ENCODE peak calls at places on chromosomes 3 and 15, in six cellular contexts. E is dorsolateral prefrontal cortex, V is bronchial epithelial cell, J is psoas muscle, Y is IMR-90, A is H9. P is an unnamed sample. For H3K27me3, the result is how much of the 10 kb centered on the place peaks cover.

GRCh38 chr15:73388256-73388781 is 19.6 kb upstream of the HCN4 start:
- DNase-seq in E (no peak), V (peak), J (no peak), A (peak), Y (peak), P (no peak)

GRCh38 chr3:67947808-67948508 is 293.5 kb upstream of the SUCLG2 start:
- DNase-seq in V (no peak), Y (no peak), A (peak), E (no peak), J (no peak), P (no peak)

GRCh38 chr3:72273615-72274014 is 488.7 kb upstream of the PROK2 start:
- DNase-seq in A (peak), J (no peak), Y (peak), V (no peak), E (no peak), P (no peak)

GRCh38 chr3:196666001-196666867 is 26.7 kb downstream of the NRROS start:
- DNase-seq in E (peak), A (peak), Y (peak), J (no peak), V (peak), P (no peak)

GRCh38 chr3:43755511-43756200 is 64.9 kb downstream of the ABHD5 start:
- DNase-seq in V (no peak), A (no peak), J (no peak), Y (no peak), E (no peak), P (no peak)

GRCh38 chr3:9179826-9180763 is 69.4 kb downstream of the SRGAP3 start:
- DNase-seq in E (no peak), Y (no peak), J (no peak), A (no peak), V (no peak), P (no peak)

GRCh38 chr3:137763594-137763938 is 549 bp upstream of the SOX14 start:
- DNase-seq in V (no peak), E (no peak), Y (no peak), J (no peak), A (peak), P (no peak)

GRCh38 chr3:73046195-73046594 is 15.3 kb upstream of the EBLN2 start:
- DNase-seq in Y (no peak), V (no peak), A (no peak), E (no peak), J (no peak), P (no peak)

GRCh38 chr3:134002326-134002725 is 27.4 kb downstream of the SLCO2A1 start:
- DNase-seq in V (no peak), A (no peak), Y (peak), J (no peak), E (no peak), P (no peak)

GRCh38 chr3:16917256-16917935 is 32.6 kb downstream of the PLCL2 start:
- DNase-seq in J (no peak), A (no peak), V (peak), Y (peak), E (no peak), P (no peak)

GRCh38 chr15:41561104-41561776 is 2.2 kb downstream of the TYRO3 start:
- DNase-seq in E (peak), V (no peak), Y (no peak), J (peak), A (no peak), P (no peak)

GRCh38 chr15:69395991-69396390 is 18.2 kb upstream of the KIF23 start:
- DNase-seq in V (no peak), J (no peak), Y (no peak), E (peak), A (no peak), P (no peak)

GRCh38 chr15:33737687-33738606 is 230.3 kb upstream of the CHRM5 start:
- DNase-seq in V (peak), Y (peak), A (peak), J (no peak), E (peak), P (no peak)

GRCh38 chr3:124878561-124879394 is 8.4 kb downstream of the ITGB5 start:
- DNase-seq in Y (peak), J (no peak), V (peak), E (no peak), A (no peak), P (peak)

GRCh38 chr3:114706591-114707224 is 412.9 kb downstream of the TIGIT start:
- DNase-seq in E (no peak), V (peak), Y (peak), J (no peak), A (no peak), P (no peak)

GRCh38 chr3:180040966-180041365 is 4.2 kb upstream of the PEX5L start:
- DNase-seq in J (no peak), E (no peak), A (no peak), Y (no peak), V (peak), P (no peak)

GRCh38 chr3:152298393-152299242 is 29.9 kb downstream of the MBNL1 start:
- DNase-seq in A (no peak), J (peak), V (peak), E (peak), Y (peak), P (peak)

GRCh38 chr3:45677045-45677436 is 12.2 kb upstream of the SACM1L start:
- DNase-seq in Y (peak), E (no peak), J (peak), V (peak), A (no peak), P (peak)

GRCh38 chr15:92653836-92654524 is 1.6 kb downstream of the FAM174B start:
- DNase-seq in Y (no peak), J (no peak), E (no peak), A (no peak), V (no peak), P (peak)

GRCh38 chr3:183826854-183827253 is 1.5 kb upstream of the MAP6D1 start:
- DNase-seq in E (no peak), A (no peak), J (no peak), Y (no peak), V (no peak), P (no peak)

GRCh38 chr3:183823963-183824362 is 1.4 kb downstream of the MAP6D1 start:
- DNase-seq in E (peak), A (no peak), Y (no peak), V (no peak), J (no peak), P (no peak)

GRCh38 chr3:183826448-183826847 is 1.1 kb upstream of the MAP6D1 start:
- DNase-seq in A (no peak), E (peak), J (peak), V (peak), Y (no peak), P (no peak)

GRCh38 chr3:183825380-183826161 is at the start of gene MAP6D1:
- DNase-seq in J (peak), Y (peak), A (peak), E (peak), V (peak), P (no peak)

DNA sequence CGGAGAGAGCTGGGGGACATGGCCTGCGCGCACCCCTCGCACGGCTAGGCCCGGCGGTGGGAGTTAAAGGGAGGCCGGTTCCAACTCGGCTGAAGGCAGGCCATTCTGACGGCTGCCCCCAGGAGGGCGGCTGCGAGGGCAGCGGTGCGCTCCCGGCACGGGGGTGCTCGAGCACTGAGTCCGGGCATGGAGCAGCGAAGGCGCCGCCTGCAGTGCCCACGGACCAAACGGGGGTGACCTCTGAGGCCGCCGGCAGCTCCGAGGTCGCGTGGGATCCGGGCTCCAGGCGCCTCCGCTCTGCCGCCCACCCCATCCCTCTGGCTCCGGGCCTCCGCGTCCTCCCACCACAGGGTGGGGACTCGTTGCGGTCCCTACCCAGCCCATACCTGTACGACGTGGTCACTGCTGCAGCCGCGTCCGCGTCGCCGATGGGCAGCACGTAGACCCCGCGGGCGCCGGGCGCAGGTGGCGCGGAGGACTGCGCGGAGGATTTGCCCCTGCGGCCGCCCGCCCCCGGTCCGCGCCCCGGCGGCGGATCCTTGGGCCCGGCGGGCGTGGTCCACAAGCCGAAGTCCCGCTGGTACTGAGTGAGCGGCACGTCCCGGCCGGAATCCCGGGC is 507 bp downstream of the MAP6D1 start:
- DNase-seq in A (peak), V (no peak), E (peak), Y (no peak), J (no peak), P (no peak)
- TF ChIP-seq CTCF in A (no peak), V (no peak), E (peak), Y (no peak), J (peak), P (no peak)

GRCh38 chr3:39505866-39506738 is 38.6 kb downstream of the MOBP start:
- DNase-seq in J (no peak), V (peak), A (no peak), E (no peak), Y (peak), P (no peak)
- H3K27me3 ChIP-seq in J (under half), V (under half), A (under half), E (under half), Y (under half), P (under half)

GRCh38 chr3:50885491-50885890 is 210.8 kb downstream of the DOCK3 start:
- DNase-seq in Y (no peak), J (no peak), V (peak), A (peak), E (no peak), P (no peak)
- TF ChIP-seq CTCF in Y (no peak), J (no peak), V (no peak), A (peak), E (peak), P (no peak)

GRCh38 chr3:99637041-99637380 is 1.4 kb upstream of the COL8A1 start:
- DNase-seq in A (no peak), J (no peak), E (no peak), V (peak), Y (no peak), P (no peak)

GRCh38 chr3:99633887-99634558 is 4.4 kb upstream of the COL8A1 start:
- DNase-seq in V (peak), E (no peak), J (no peak), A (no peak), Y (no peak), P (no peak)

GRCh38 chr3:99634881-99635280 is 3.5 kb upstream of the COL8A1 start:
- DNase-seq in J (no peak), E (no peak), Y (peak), V (peak), A (no peak), P (no peak)

GRCh38 chr3:99637381-99638111 is 848 bp upstream of the COL8A1 start:
- DNase-seq in E (no peak), Y (peak), A (no peak), J (peak), V (peak), P (no peak)

GRCh38 chr3:99635348-99635747 is 3.0 kb upstream of the COL8A1 start:
- DNase-seq in E (no peak), A (no peak), Y (no peak), V (no peak), J (no peak), P (no peak)
- H3K27me3 ChIP-seq in E (under half), A (under half), Y (under half), V (under half), J (under half), P (under half)

GRCh38 chr15:37698679-37699078 is 235.8 kb upstream of the TMCO5A start:
- DNase-seq in A (no peak), J (no peak), E (no peak), Y (no peak), V (peak), P (no peak)
- TF ChIP-seq CTCF in A (no peak), J (no peak), E (no peak), Y (no peak), V (no peak), P (no peak)

GRCh38 chr15:66255293-66255676 is 1.7 kb upstream of the MEGF11 start:
- DNase-seq in E (no peak), V (no peak), Y (no peak), A (no peak), J (no peak), P (no peak)
- H3K27me3 ChIP-seq in E (under half), V (under half), Y (half or more), A (under half), J (under half), P (half or more)

GRCh38 chr3:156576887-156577427 is 22.0 kb upstream of the SSR3 start:
- DNase-seq in A (no peak), J (no peak), Y (no peak), E (no peak), V (no peak), P (no peak)
- TF ChIP-seq CTCF in A (no peak), J (peak), Y (peak), E (no peak), V (no peak), P (no peak)

DNA sequence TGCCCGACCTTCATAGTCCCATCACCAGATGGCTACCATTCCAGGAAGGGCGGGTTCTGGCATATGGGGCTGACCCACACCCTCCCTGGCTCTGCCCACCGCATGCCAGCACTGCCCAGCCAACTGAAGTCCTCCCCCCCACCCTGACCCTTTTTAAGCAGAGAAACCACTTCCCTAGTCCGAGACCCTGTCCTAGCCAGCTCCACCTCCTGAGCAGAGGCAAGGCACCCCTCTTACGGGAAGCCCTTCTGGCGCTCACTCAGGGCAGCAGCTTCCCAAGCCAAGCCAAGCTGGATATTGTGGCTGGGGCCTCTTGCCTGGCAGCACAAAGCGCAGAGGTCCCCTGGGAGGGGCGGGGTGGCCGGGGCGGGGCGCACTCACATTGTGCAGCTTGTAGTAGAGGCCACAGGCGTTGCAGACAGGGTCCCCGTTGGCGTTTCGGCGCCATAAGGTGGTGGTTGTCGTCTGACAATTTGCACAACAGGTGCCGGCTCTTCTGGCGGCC is 11.5 kb downstream of the GATA2 start:
- DNase-seq in V (no peak), Y (no peak), A (no peak), E (no peak), J (peak), P (no peak)
- H3K27me3 ChIP-seq in V (half or more), Y (under half), A (half or more), E (half or more), J (under half), P (under half)

GRCh38 chr15:98760112-98760826 is 111.9 kb downstream of the IGF1R start:
- DNase-seq in V (peak), Y (no peak), J (no peak), A (no peak), E (no peak), P (peak)

GRCh38 chr15:98755138-98755537 is 106.8 kb downstream of the IGF1R start:
- DNase-seq in A (no peak), V (peak), E (no peak), Y (peak), J (no peak), P (no peak)

GRCh38 chr15:98760975-98761374 is 112.6 kb downstream of the IGF1R start:
- DNase-seq in J (no peak), V (no peak), Y (no peak), E (no peak), A (no peak), P (no peak)

GRCh38 chr15:98755781-98756180 is 107.4 kb downstream of the IGF1R start:
- DNase-seq in A (no peak), E (no peak), J (no peak), Y (no peak), V (no peak), P (no peak)

GRCh38 chr15:98758224-98758623 is 109.9 kb downstream of the IGF1R start:
- DNase-seq in J (no peak), Y (no peak), V (no peak), E (no peak), A (no peak), P (no peak)
- TF ChIP-seq CTCF in J (no peak), Y (no peak), V (no peak), E (no peak), A (no peak), P (no peak)

P was measured in sigmoid colon.